ENCODE peak calls at places on chromosomes 6 and 20, in ten cellular contexts. Z is K562, Y is sigmoid colon, A is H1, H is SK-N-SH, B is stomach, O is HepG2, L is GM12878, N is esophagus muscularis mucosa, W is suprapubic skin. J is an unnamed sample. For H3K36me3, the result is how much of the 10 kb centered on the place peaks cover.

GRCh38 chr6:16737389-16737788 is 23.9 kb downstream of the ATXN1 start:
- DNase-seq in H (no peak), Z (no peak), N (no peak), A (no peak), W (no peak), L (no peak), B (no peak), O (no peak), Y (no peak), J (no peak)

GRCh38 chr6:15536201-15536955 is 126.5 kb downstream of the DTNBP1 start:
- DNase-seq in O (no peak), W (no peak), Y (no peak), L (no peak), N (peak), B (no peak), H (no peak), A (no peak), Z (no peak), J (no peak)

GRCh38 chr20:12698817-12699216 is 310.0 kb upstream of the SPTLC3 start:
- DNase-seq in B (no peak), O (no peak), W (no peak), L (no peak), Y (no peak), H (peak), N (no peak), A (no peak), Z (no peak), J (no peak)

GRCh38 chr6:28537509-28538140 is 11.9 kb downstream of the GPX5 start:
- DNase-seq in N (peak), H (no peak), W (no peak), Y (no peak), L (peak), O (no peak), Z (no peak), B (no peak), A (peak), J (no peak)

GRCh38 chr6:136772685-136773472 is 19.4 kb downstream of the MAP3K5 start:
- DNase-seq in Y (no peak), W (no peak), L (peak), N (no peak), A (no peak), H (no peak), B (no peak), O (no peak), Z (no peak), J (no peak)

GRCh38 chr6:127342296-127342945 is 988 bp downstream of the ECHDC1 start:
- DNase-seq in N (no peak), L (no peak), W (no peak), O (peak), Y (no peak), A (no peak), B (no peak), H (peak), Z (no peak), J (peak)

GRCh38 chr20:47156431-47156841 is 200.1 kb downstream of the ZMYND8 start:
- DNase-seq in W (no peak), B (no peak), O (no peak), N (no peak), Z (no peak), L (no peak), A (no peak), H (no peak), Y (peak), J (no peak)

GRCh38 chr6:42532038-42532669 is 31.7 kb upstream of the UBR2 start:
- DNase-seq in L (no peak), Y (no peak), N (no peak), A (no peak), W (no peak), B (no peak), H (peak), O (peak), Z (peak), J (no peak)

GRCh38 chr6:114998492-114998891 is 655.7 kb upstream of the HS3ST5 start:
- DNase-seq in Z (no peak), L (no peak), N (no peak), B (no peak), O (no peak), A (no peak), H (no peak), Y (no peak), W (no peak), J (no peak)

GRCh38 chr20:62832212-62832922 is 15.5 kb downstream of the COL9A3 start:
- DNase-seq in O (no peak), B (peak), H (peak), N (no peak), W (no peak), Z (peak), Y (peak), A (no peak), L (peak), J (peak)

GRCh38 chr20:48193626-48194025 is 408.3 kb upstream of the SULF2 start:
- DNase-seq in Z (no peak), B (no peak), O (no peak), N (no peak), Y (no peak), A (no peak), H (no peak), L (no peak), W (no peak), J (no peak)

GRCh38 chr20:57346477-57346876 is 4.6 kb upstream of the RAE1 start:
- DNase-seq in Y (peak), Z (peak), N (no peak), L (no peak), W (peak), B (peak), O (peak), H (peak), A (peak), J (peak)

GRCh38 chr20:6502999-6503398 is 264.5 kb upstream of the BMP2 start:
- DNase-seq in N (no peak), B (no peak), L (no peak), O (no peak), Y (no peak), Z (no peak), W (no peak), H (no peak), A (no peak), J (no peak)

GRCh38 chr6:163398796-163399195 is 15.7 kb upstream of the QKI start:
- DNase-seq in O (no peak), B (peak), A (no peak), L (no peak), Z (no peak), H (no peak), W (no peak), N (peak), Y (peak), J (peak)

GRCh38 chr6:44665143-44665542 is 277.6 kb downstream of the CDC5L start:
- DNase-seq in H (no peak), A (no peak), W (no peak), O (no peak), B (peak), Z (no peak), N (no peak), L (no peak), Y (no peak), J (no peak)

GRCh38 chr6:168583821-168584220 is 142.8 kb downstream of the SMOC2 start:
- DNase-seq in Y (peak), L (no peak), B (peak), A (no peak), O (no peak), Z (no peak), N (no peak), W (no peak), H (no peak), J (no peak)

GRCh38 chr6:31765910-31766794 is 3.7 kb downstream of the SAPCD1 start:
- DNase-seq in H (peak), A (no peak), W (no peak), B (no peak), Z (no peak), L (no peak), O (peak), Y (no peak), N (no peak), J (no peak)

GRCh38 chr6:17865243-17865642 is 122.2 kb downstream of the KIF13A start:
- DNase-seq in L (no peak), Y (no peak), A (no peak), O (no peak), Z (no peak), H (no peak), B (no peak), W (peak), N (no peak), J (peak)

GRCh38 chr6:117483004-117483644 is 650 bp downstream of the DCBLD1 start:
- DNase-seq in H (peak), Y (peak), B (peak), W (peak), N (no peak), Z (peak), A (no peak), L (no peak), O (peak), J (peak)

GRCh38 chr20:24745617-24746350 is 203.3 kb upstream of the CST7 start:
- DNase-seq in O (no peak), L (no peak), H (no peak), A (no peak), Y (no peak), Z (no peak), B (no peak), W (no peak), N (no peak), J (no peak)

GRCh38 chr6:77019081-77019480 is 444.2 kb downstream of the HTR1B start:
- DNase-seq in H (no peak), W (no peak), B (no peak), L (no peak), O (no peak), Z (no peak), N (no peak), Y (no peak), A (no peak), J (no peak)
- TF ChIP-seq POLR2AphosphoS5 in H (no peak), W (no peak), B (no peak), L (no peak), O (no peak), Z (no peak), N (no peak), Y (no peak), A (no peak), J (no peak)

GRCh38 chr6:51025082-51025777 is 206.6 kb downstream of the TFAP2B start:
- DNase-seq in O (peak), Z (peak), N (no peak), W (no peak), B (no peak), A (no peak), L (no peak), Y (no peak), H (no peak), J (no peak)
- TF ChIP-seq EP300 in O (no peak), Z (peak), N (no peak), W (no peak), B (no peak), A (no peak), L (no peak), Y (no peak), H (no peak), J (no peak)

DNA sequence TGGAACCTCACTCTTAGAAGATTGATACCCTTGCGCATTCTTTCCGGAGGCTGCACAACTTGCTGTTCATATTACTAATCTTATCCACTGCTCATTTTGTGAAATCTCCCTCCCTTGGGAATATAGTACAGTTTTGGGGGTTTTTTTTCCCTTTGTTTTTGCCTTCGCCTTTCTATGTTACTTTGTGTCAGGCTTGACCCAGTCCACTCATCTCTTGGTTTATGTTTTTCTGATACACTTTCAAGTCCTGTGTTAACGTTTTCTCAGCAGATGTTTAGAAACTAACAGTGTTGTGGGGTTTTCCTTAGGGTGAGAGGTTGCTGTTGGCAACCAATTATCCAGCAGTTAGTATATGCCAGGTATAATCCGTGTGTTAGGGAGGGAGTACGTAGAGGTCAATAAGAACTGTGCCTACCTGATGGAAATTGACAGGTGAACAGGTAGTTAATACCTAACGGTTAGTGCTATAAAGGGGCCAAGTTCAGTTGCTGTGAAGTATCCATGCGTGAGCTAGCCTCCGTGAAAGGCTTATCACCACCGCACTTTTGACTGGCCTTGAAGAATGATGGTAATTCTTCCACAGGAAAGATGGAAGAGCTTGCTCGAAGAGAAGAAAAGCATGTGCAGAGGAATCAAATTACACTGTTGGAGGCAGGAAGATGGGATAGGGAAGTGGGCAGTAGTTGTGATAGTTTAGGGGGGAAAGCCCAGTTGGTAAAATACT is 1.4 kb downstream of the NFYA start:
- DNase-seq in B (no peak), Z (no peak), O (no peak), A (no peak), H (no peak), N (no peak), L (no peak), Y (no peak), W (no peak), J (no peak)
- H3K36me3 ChIP-seq in B (under half), Z (under half), O (under half), A (under half), H (under half), N (under half), L (under half), Y (under half), W (under half), J (under half)

GRCh38 chr6:138996524-138996923 is 8.5 kb upstream of the REPS1 start:
- DNase-seq in N (peak), L (no peak), B (no peak), W (no peak), Y (no peak), O (no peak), Z (no peak), H (no peak), A (no peak), J (no peak)

GRCh38 chr6:139003751-139004150 is 15.7 kb upstream of the REPS1 start:
- DNase-seq in H (no peak), W (no peak), Z (no peak), N (no peak), L (no peak), A (no peak), B (no peak), Y (no peak), O (no peak), J (no peak)

GRCh38 chr6:138997136-138997535 is 9.1 kb upstream of the REPS1 start:
- DNase-seq in A (no peak), H (no peak), N (no peak), Y (no peak), L (no peak), W (no peak), B (no peak), Z (no peak), O (no peak), J (no peak)

DNA sequence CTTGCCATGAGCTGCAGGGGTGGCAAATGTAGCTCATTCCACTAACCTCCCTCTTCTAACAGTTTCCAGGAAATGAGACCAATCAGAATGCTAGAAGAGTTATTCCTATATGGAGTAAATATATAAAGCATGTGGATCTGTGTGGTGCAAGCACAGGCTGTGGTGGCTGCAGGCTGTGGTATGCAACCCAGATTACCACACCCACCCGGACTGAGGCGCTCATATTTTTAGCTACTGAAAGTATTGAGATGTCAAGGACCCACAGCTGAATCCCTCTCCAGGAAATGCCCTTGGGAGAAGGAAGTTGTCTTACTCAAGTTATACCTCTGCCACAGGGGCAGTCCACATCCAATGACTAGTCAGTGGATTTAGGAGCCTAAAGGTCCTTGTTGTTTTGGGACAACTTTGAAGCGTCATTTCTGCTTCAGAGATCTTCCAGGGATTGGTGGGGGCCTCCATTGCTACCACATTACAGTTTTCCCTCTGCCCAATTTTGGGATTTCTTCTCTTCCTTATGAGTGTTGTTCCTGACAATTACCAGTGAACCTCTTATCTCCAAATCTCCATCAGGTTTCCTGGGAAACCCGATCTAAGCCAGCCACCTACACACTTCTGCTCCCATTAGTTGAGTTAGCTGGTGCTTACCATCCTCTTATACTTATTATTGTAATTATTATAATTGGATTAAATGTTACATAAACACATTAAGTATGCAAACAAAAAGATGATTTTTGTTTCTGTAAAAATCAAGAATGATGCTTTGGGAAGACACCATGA is 12.1 kb upstream of the REPS1 start:
- DNase-seq in B (no peak), Y (no peak), Z (no peak), A (no peak), W (no peak), H (no peak), L (no peak), N (no peak), O (no peak), J (no peak)
- TF ChIP-seq POLR2AphosphoS5 in B (no peak), Y (no peak), Z (no peak), A (no peak), W (no peak), H (no peak), L (no peak), N (no peak), O (no peak), J (no peak)

GRCh38 chr20:52103911-52104545 is 87.6 kb downstream of the ZFP64 start:
- DNase-seq in Y (peak), L (no peak), W (no peak), Z (no peak), B (no peak), H (no peak), O (no peak), A (peak), N (no peak), J (no peak)
- TF ChIP-seq EP300 in Y (no peak), L (no peak), W (no peak), Z (no peak), B (no peak), H (no peak), O (no peak), A (no peak), N (no peak), J (no peak)

GRCh38 chr20:4819901-4820300 is 98.2 kb downstream of the PRND start:
- DNase-seq in Z (no peak), N (no peak), L (no peak), H (no peak), O (no peak), B (no peak), A (no peak), W (no peak), Y (peak), J (no peak)

GRCh38 chr20:4815618-4816017 is 93.9 kb downstream of the PRND start:
- DNase-seq in Z (no peak), W (no peak), Y (no peak), N (no peak), L (no peak), B (no peak), O (no peak), A (no peak), H (no peak), J (no peak)

GRCh38 chr20:4820833-4821518 is 99.3 kb downstream of the PRND start:
- DNase-seq in Y (peak), B (no peak), L (no peak), Z (no peak), A (no peak), H (no peak), N (no peak), O (no peak), W (no peak), J (no peak)

GRCh38 chr20:4817230-4817671 is 95.5 kb downstream of the PRND start:
- DNase-seq in L (no peak), H (no peak), B (no peak), W (no peak), O (peak), N (no peak), Z (peak), A (no peak), Y (no peak), J (no peak)

GRCh38 chr20:4821590-4821989 is 99.9 kb downstream of the PRND start:
- DNase-seq in H (no peak), O (no peak), Z (no peak), W (no peak), A (no peak), Y (peak), N (no peak), L (no peak), B (no peak), J (no peak)
- H3K36me3 ChIP-seq in H (under half), O (under half), Z (under half), W (under half), A (under half), Y (under half), N (under half), L (under half), B (under half), J (under half)

GRCh38 chr20:35092524-35093244 is at the start of gene TRPC4AP:
- DNase-seq in Z (peak), H (peak), B (peak), L (peak), N (peak), A (peak), O (peak), Y (peak), W (peak), J (peak)
- TF ChIP-seq POLR2AphosphoS5 in Z (peak), H (peak), B (peak), L (peak), N (peak), A (peak), O (peak), Y (peak), W (peak), J (peak)

GRCh38 chr20:20480126-20480525 is 112.2 kb downstream of the INSM1 start:
- DNase-seq in O (no peak), H (no peak), A (no peak), L (no peak), Z (no peak), W (no peak), N (no peak), Y (no peak), B (no peak), J (no peak)

GRCh38 chr20:20482453-20482852 is 114.5 kb downstream of the INSM1 start:
- DNase-seq in L (no peak), Y (no peak), A (no peak), W (no peak), Z (no peak), N (no peak), O (peak), B (no peak), H (no peak), J (no peak)

GRCh38 chr20:20483328-20483727 is 115.4 kb downstream of the INSM1 start:
- DNase-seq in H (no peak), A (no peak), O (no peak), W (no peak), L (no peak), B (no peak), Z (no peak), N (no peak), Y (no peak), J (no peak)

GRCh38 chr20:20477444-20478041 is 109.6 kb downstream of the INSM1 start:
- DNase-seq in Z (no peak), W (no peak), H (no peak), O (no peak), L (no peak), N (no peak), A (no peak), B (no peak), Y (no peak), J (no peak)

DNA sequence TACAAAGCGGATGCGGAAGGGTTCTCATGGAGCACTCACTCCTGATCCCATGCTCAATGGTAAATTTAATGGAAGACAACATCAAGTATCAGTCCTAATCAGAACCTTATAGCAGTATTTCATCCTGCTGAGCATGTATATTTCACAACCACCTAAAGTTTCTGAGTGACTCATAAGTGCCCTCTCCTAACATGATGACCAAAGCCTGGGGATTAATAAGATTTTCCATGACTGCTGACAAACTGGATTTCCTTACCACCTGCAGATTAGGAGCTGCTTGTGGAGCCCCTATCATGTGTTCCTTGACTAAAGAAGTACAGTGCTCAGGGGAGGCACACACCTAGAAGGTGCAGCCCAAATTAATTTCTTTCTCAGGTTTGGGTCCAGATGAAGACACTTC is 112.8 kb downstream of the INSM1 start:
- DNase-seq in L (no peak), O (no peak), Y (no peak), H (no peak), W (no peak), N (no peak), Z (no peak), A (no peak), B (no peak), J (no peak)
- TF ChIP-seq EP300 in L (no peak), O (no peak), Y (no peak), H (no peak), W (no peak), N (no peak), Z (no peak), A (no peak), B (no peak), J (no peak)